ENCODE peak calls at places on chromosome 9, in five cellular contexts. F is amniotic stem cell, P is mucosa of gallbladder, T is NCI-H2081, Z is MM.1S. R is an unnamed sample.

GRCh38 chr9:76433406-76433805 is 25.6 kb upstream of the GCNT1 start:
- DNase-seq in Z (no peak), T (no peak), P (no peak), F (no peak), R (no peak)

GRCh38 chr9:75457474-75458011 is 369.2 kb downstream of the OSTF1 start:
- DNase-seq in Z (no peak), P (no peak), F (no peak), T (no peak), R (no peak)

GRCh38 chr9:6045364-6045763 is 29.9 kb upstream of the RANBP6 start:
- DNase-seq in F (no peak), P (no peak), T (no peak), Z (no peak), R (no peak)

GRCh38 chr9:129239946-129240490 is 62.0 kb upstream of the IER5L start:
- DNase-seq in F (no peak), Z (no peak), P (no peak), T (no peak), R (no peak)

GRCh38 chr9:99966720-99967119 is 60.3 kb downstream of the STX17 start:
- DNase-seq in F (no peak), Z (no peak), P (peak), T (no peak), R (no peak)

GRCh38 chr9:92325991-92326500 is 293 bp downstream of the CENPP start:
- DNase-seq in F (no peak), P (no peak), Z (peak), T (no peak), R (no peak)

GRCh38 chr9:114025196-114025753 is 52.8 kb downstream of the AMBP start:
- DNase-seq in F (no peak), T (no peak), Z (no peak), P (peak), R (no peak)

GRCh38 chr9:134868751-134869553 is 11.7 kb upstream of the FCN2 start:
- DNase-seq in T (no peak), P (no peak), Z (no peak), F (no peak), R (no peak)

GRCh38 chr9:138006576-138007233 is 129.1 kb downstream of the CACNA1B start:
- DNase-seq in Z (no peak), P (no peak), F (no peak), T (no peak), R (no peak)

GRCh38 chr9:121785673-121786542 is 134.5 kb downstream of the DAB2IP start:
- DNase-seq in P (no peak), Z (no peak), F (no peak), T (no peak), R (no peak)

GRCh38 chr9:13586726-13587392 is 307.4 kb upstream of the MPDZ start:
- DNase-seq in T (no peak), F (no peak), P (no peak), Z (no peak), R (no peak)

R was measured in central memory CD4-positive, alpha-beta T cell.